ENCODE peak calls at places on chromosomes 13 and 19, in four cellular contexts. R is WTC11, P is K562, K is HEK293T. D is an unnamed sample.

GRCh38 chr19:2652504-2653099 is 49.9 kb downstream of the GNG7 start:
- DNase-seq in R (no peak), P (no peak), K (no peak), D (no peak)

GRCh38 chr13:59447846-59448620 is 715.7 kb downstream of the DIAPH3 start:
- DNase-seq in R (no peak), P (no peak), K (no peak), D (peak)

GRCh38 chr19:2973229-2973628 is 4.1 kb upstream of the TLE6 start:
- DNase-seq in R (no peak), P (no peak), K (no peak), D (no peak)

GRCh38 chr13:100620792-100621191 is 32.2 kb upstream of the GGACT start:
- DNase-seq in R (no peak), P (no peak), K (no peak), D (no peak)

GRCh38 chr19:13079542-13079986 is 23.1 kb downstream of the LYL1 start:
- DNase-seq in R (no peak), P (peak), K (no peak), D (no peak)

GRCh38 chr13:73598021-73598712 is 536.0 kb downstream of the KLF12 start:
- DNase-seq in R (no peak), P (no peak), K (no peak), D (no peak)

GRCh38 chr13:51818771-51819511 is 15.0 kb upstream of the DHRS12 start:
- DNase-seq in R (no peak), P (no peak), K (no peak), D (no peak)

GRCh38 chr13:45718063-45718462 is 15.9 kb downstream of the CBY2 start:
- DNase-seq in R (no peak), P (peak), K (peak), D (peak)

GRCh38 chr19:56294557-56294956 is 20.1 kb downstream of the ZSCAN5A start:
- DNase-seq in R (no peak), P (no peak), K (no peak), D (no peak)

GRCh38 chr13:48391257-48391656 is 21.7 kb downstream of the LPAR6 start:
- DNase-seq in R (no peak), P (no peak), K (no peak), D (no peak)

GRCh38 chr19:33459691-33460090 is 61.9 kb downstream of the PEPD start:
- DNase-seq in R (no peak), P (no peak), K (no peak), D (no peak)

GRCh38 chr13:114230117-114230516 is 4.6 kb upstream of the CDC16 start:
- DNase-seq in R (peak), P (no peak), K (no peak), D (no peak)

GRCh38 chr19:40623403-40624239 is 22.5 kb downstream of the LTBP4 start:
- DNase-seq in R (peak), P (peak), K (peak), D (peak)

GRCh38 chr13:28161370-28161769 is 23.0 kb downstream of the PAN3 start:
- DNase-seq in R (no peak), P (no peak), K (no peak), D (peak)

GRCh38 chr13:19658192-19658591 is 24.7 kb downstream of the MPHOSPH8 start:
- DNase-seq in R (no peak), P (no peak), K (no peak), D (no peak)

GRCh38 chr13:59834801-59835200 is 328.9 kb downstream of the DIAPH3 start:
- DNase-seq in R (no peak), P (no peak), K (no peak), D (no peak)

GRCh38 chr19:8505680-8506401 is 3.4 kb upstream of the PRAM1 start:
- DNase-seq in R (peak), P (peak), K (peak), D (peak)

GRCh38 chr19:3670796-3671679 is 29.2 kb downstream of the PIP5K1C start:
- DNase-seq in R (no peak), P (peak), K (no peak), D (no peak)

GRCh38 chr13:108944760-108945159 is 315.3 kb downstream of the MYO16 start:
- DNase-seq in R (no peak), P (no peak), K (no peak), D (no peak)

GRCh38 chr13:113654591-113655357 is 3.2 kb downstream of the ATP4B start:
- DNase-seq in R (peak), P (no peak), K (no peak), D (no peak)

GRCh38 chr19:42496551-42497133 is 31.6 kb downstream of the CEACAM1 start:
- DNase-seq in R (no peak), P (no peak), K (no peak), D (no peak)

GRCh38 chr13:79648191-79648590 is 167.2 kb downstream of the NDFIP2 start:
- DNase-seq in R (no peak), P (no peak), K (no peak), D (no peak)

GRCh38 chr19:7610491-7611240 is 15.0 kb downstream of the CAMSAP3 start:
- DNase-seq in R (no peak), P (no peak), K (no peak), D (no peak)

GRCh38 chr19:14411161-14411560 is 8.0 kb downstream of the DDX39A start:
- DNase-seq in R (no peak), P (no peak), K (no peak), D (no peak)

GRCh38 chr19:7373862-7374261 is 25.1 kb downstream of the ARHGEF18 start:
- DNase-seq in R (no peak), P (no peak), K (no peak), D (peak)

GRCh38 chr13:51502206-51502651 is 49.4 kb upstream of the INTS6 start:
- DNase-seq in R (no peak), P (no peak), K (no peak), D (no peak)

GRCh38 chr13:113093580-113094409 is 11.8 kb upstream of the F7 start:
- DNase-seq in R (no peak), P (no peak), K (no peak), D (no peak)

GRCh38 chr13:104008571-104009435 is 942.6 kb upstream of the SLC10A2 start:
- DNase-seq in R (no peak), P (no peak), K (no peak), D (no peak)

GRCh38 chr13:57629821-57630235 is 1.7 kb upstream of the PCDH17 start:
- DNase-seq in R (peak), P (peak), K (peak), D (no peak)

GRCh38 chr13:80196756-80197155 is 144.2 kb downstream of the SPRY2 start:
- DNase-seq in R (no peak), P (no peak), K (no peak), D (no peak)

GRCh38 chr19:52622261-52622660 is 15.9 kb downstream of the ZNF83 start:
- DNase-seq in R (peak), P (no peak), K (no peak), D (no peak)
- TF ChIP-seq ELF4 in R (no peak), P (no peak), K (no peak), D (no peak)

GRCh38 chr19:19043881-19044280 is 10.5 kb downstream of the ARMC6 start:
- DNase-seq in R (no peak), P (no peak), K (no peak), D (no peak)
- TF ChIP-seq ELF4 in R (no peak), P (no peak), K (no peak), D (no peak)

GRCh38 chr13:38752726-38753125 is 65.8 kb downstream of the FREM2 start:
- DNase-seq in R (no peak), P (no peak), K (no peak), D (no peak)

GRCh38 chr13:38759390-38759789 is 72.5 kb downstream of the FREM2 start:
- DNase-seq in R (no peak), P (no peak), K (no peak), D (no peak)

GRCh38 chr13:38753878-38754277 is 67.0 kb downstream of the FREM2 start:
- DNase-seq in R (peak), P (no peak), K (no peak), D (no peak)

GRCh38 chr13:38758278-38758677 is 71.4 kb downstream of the FREM2 start:
- DNase-seq in R (no peak), P (no peak), K (no peak), D (no peak)

DNA sequence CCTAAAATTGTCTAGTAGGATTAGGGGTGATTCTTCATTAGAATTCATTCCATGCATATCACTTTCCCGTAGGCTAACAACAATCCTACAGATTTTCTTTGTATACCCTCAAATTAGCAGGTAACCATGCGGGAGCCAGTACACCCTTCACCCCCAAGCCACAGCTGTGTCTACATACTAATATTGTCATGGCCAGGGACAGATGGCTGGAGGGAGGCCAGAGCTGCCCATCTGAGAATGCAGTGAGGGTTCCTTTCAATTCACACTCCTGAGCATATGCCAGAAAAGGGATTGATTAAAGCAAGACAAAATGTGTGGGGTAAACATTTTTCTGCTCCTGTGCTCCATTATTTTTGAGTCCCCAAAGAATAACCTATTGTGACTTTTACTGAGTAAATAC is 68.9 kb downstream of the FREM2 start:
- DNase-seq in R (no peak), P (no peak), K (no peak), D (no peak)
- TF ChIP-seq ELF4 in R (no peak), P (no peak), K (no peak), D (no peak)

GRCh38 chr13:44155422-44156293 is 218.0 kb upstream of the SERP2 start:
- DNase-seq in R (peak), P (peak), K (peak), D (no peak)
- TF ChIP-seq ELF4 in R (no peak), P (no peak), K (no peak), D (no peak)

DNA sequence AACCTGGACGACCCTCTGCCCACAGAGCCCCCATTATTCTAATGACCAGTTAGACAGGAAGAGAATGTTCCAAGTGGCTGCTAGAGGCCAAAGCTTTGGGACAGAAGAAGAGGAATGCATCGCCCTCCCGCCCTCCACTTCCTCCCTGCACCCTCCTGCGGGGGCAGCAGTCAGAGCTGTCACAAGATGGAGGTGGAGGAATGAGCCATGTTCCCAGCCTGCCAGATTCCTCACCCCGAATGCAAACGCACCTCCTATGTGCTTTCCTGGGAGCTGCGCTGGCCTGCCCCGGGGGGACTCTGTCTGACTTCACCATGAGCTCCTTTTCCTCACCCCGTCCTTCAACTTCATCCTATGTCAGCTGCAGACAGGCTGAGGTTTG is 1.7 kb downstream of the YJEFN3 start:
- DNase-seq in R (no peak), P (no peak), K (no peak), D (no peak)
- TF ChIP-seq ELF4 in R (no peak), P (no peak), K (no peak), D (no peak)

GRCh38 chr19:43779147-43779819 is 1.5 kb downstream of the KCNN4 start:
- DNase-seq in R (no peak), P (no peak), K (no peak), D (no peak)

GRCh38 chr19:43778651-43779050 is 2.1 kb downstream of the KCNN4 start:
- DNase-seq in R (no peak), P (no peak), K (no peak), D (no peak)

GRCh38 chr19:43776285-43776684 is 4.5 kb downstream of the KCNN4 start:
- DNase-seq in R (no peak), P (peak), K (no peak), D (no peak)

GRCh38 chr19:43775299-43775890 is 5.4 kb downstream of the KCNN4 start:
- DNase-seq in R (no peak), P (no peak), K (no peak), D (no peak)

GRCh38 chr19:43777163-43777700 is 3.5 kb downstream of the KCNN4 start:
- DNase-seq in R (no peak), P (peak), K (no peak), D (no peak)
- TF ChIP-seq ELF4 in R (no peak), P (no peak), K (no peak), D (no peak)

GRCh38 chr13:96112936-96113335 is 23.0 kb downstream of the HS6ST3 start:
- DNase-seq in R (no peak), P (no peak), K (no peak), D (no peak)
- TF ChIP-seq ELF4 in R (no peak), P (no peak), K (no peak), D (no peak)

DNA sequence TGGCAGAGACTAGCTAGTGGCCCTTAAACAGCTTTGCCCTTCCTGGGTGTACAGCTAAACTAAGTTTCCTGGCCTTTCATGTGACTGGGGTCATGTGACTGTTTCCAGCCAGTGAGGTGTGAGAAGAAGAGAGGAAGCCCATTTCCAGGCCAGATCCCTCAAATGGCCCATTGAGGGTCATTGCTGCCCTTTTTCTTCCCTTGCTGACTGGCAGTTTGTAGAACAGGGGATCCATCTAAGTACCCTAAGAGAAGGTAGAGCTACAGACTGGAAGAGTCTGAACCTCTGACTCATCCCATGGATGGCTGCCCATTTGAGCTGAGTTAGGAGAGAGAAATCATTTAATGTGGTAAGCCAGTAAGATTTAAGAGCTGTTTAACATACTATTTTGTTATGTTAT is 2.8 kb downstream of the SWSAP1 start:
- DNase-seq in R (no peak), P (peak), K (no peak), D (no peak)
- TF ChIP-seq ELF4 in R (no peak), P (no peak), K (no peak), D (no peak)

GRCh38 chr19:16470541-16470910 is 1.2 kb downstream of the EPS15L1 start:
- DNase-seq in R (no peak), P (no peak), K (no peak), D (no peak)
- TF ChIP-seq ELF4 in R (no peak), P (no peak), K (no peak), D (no peak)

GRCh38 chr19:10113964-10114650 is 2.6 kb downstream of the P2RY11 start:
- DNase-seq in R (no peak), P (peak), K (no peak), D (no peak)
- TF ChIP-seq ELF4 in R (no peak), P (no peak), K (no peak), D (no peak)